ENCODE peak calls at places on chromosome 20, in six cellular contexts. One of them, this sample, is unnamed.

GRCh38 chr20:5484926-5485325 is 168.2 kb upstream of the PROKR2 start:
- DNase-seq in HCT116: no peak
- DNase-seq in psoas muscle: no peak
- DNase-seq in left ventricle myocardium inferior: no peak
- DNase-seq in IMR-90: no peak
- DNase-seq in left lung: no peak
- DNase-seq in this sample: no peak

GRCh38 chr20:17281478-17281877 is 54.6 kb downstream of the PCSK2 start:
- DNase-seq in left lung: no peak
- DNase-seq in psoas muscle: no peak
- DNase-seq in IMR-90: peak; percentile 19
- DNase-seq in HCT116: peak; percentile 3
- DNase-seq in left ventricle myocardium inferior: no peak
- DNase-seq in this sample: no peak

GRCh38 chr20:58109918-58110635 is 118.4 kb downstream of the ANKRD60 start:
- DNase-seq in left lung: no peak
- DNase-seq in HCT116: no peak
- DNase-seq in IMR-90: no peak
- DNase-seq in psoas muscle: no peak
- DNase-seq in left ventricle myocardium inferior: no peak
- DNase-seq in this sample: no peak

GRCh38 chr20:12965212-12965879 is 43.4 kb upstream of the SPTLC3 start:
- DNase-seq in HCT116: no peak
- DNase-seq in psoas muscle: no peak
- DNase-seq in IMR-90: no peak
- DNase-seq in left ventricle myocardium inferior: no peak
- DNase-seq in left lung: no peak
- DNase-seq in this sample: no peak

GRCh38 chr20:51697119-51697826 is 70.9 kb downstream of the ATP9A start:
- DNase-seq in IMR-90: peak; percentile 31
- DNase-seq in HCT116: no peak
- DNase-seq in left lung: no peak
- DNase-seq in left ventricle myocardium inferior: no peak
- DNase-seq in psoas muscle: no peak
- DNase-seq in this sample: no peak

GRCh38 chr20:50301712-50302111 is 111.1 kb downstream of the CEBPB start:
- DNase-seq in left lung: no peak
- DNase-seq in HCT116: no peak
- DNase-seq in left ventricle myocardium inferior: no peak
- DNase-seq in IMR-90: no peak
- DNase-seq in psoas muscle: no peak
- DNase-seq in this sample: peak; percentile 17

GRCh38 chr20:10679269-10679668 is 5.5 kb upstream of the JAG1 start:
- DNase-seq in IMR-90: peak; percentile 30
- DNase-seq in left ventricle myocardium inferior: no peak
- DNase-seq in left lung: no peak
- DNase-seq in psoas muscle: no peak
- DNase-seq in HCT116: no peak
- DNase-seq in this sample: no peak

GRCh38 chr20:16417001-16417400 is 156.2 kb downstream of the KIF16B start:
- DNase-seq in psoas muscle: no peak
- DNase-seq in IMR-90: no peak
- DNase-seq in left lung: no peak
- DNase-seq in left ventricle myocardium inferior: no peak
- DNase-seq in HCT116: no peak
- DNase-seq in this sample: no peak

GRCh38 chr20:30286157-30286556 is 971.3 kb upstream of the DEFB115 start:
- DNase-seq in psoas muscle: no peak
- DNase-seq in left ventricle myocardium inferior: no peak
- DNase-seq in left lung: no peak
- DNase-seq in IMR-90: no peak
- DNase-seq in HCT116: no peak
- DNase-seq in this sample: no peak

DNA sequence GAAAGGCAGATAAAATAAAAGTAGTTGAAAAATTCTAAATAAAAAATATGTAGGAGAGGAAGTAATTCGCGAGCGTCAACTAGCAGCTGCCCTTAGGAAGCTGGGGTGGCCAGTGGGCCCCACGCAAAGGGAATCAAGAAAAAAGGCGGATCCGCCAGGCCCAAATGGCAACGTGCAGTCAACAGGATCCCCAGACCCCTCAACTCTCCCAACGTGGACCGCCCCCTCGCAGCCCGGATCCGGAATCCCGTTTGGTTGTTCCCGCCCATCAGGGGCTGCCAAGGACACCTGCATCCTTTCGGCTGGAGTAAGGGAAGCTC is 296 bp downstream of the DZANK1 start:
- DNase-seq in IMR-90: no peak
- DNase-seq in HCT116: no peak
- DNase-seq in psoas muscle: no peak
- DNase-seq in left lung: no peak
- DNase-seq in left ventricle myocardium inferior: no peak
- DNase-seq in this sample: no peak
- H3K27ac ChIP-seq in IMR-90: peak overlapping the region; percentile 54
- H3K27ac ChIP-seq in HCT116: peak overlapping the region; percentile 91
- H3K27ac ChIP-seq in psoas muscle: no peak overlapping the region
- H3K27ac ChIP-seq in left lung: peak overlapping the region; percentile 45
- H3K27ac ChIP-seq in left ventricle myocardium inferior: peak overlapping the region; percentile 92
- H3K27ac ChIP-seq in this sample: no peak overlapping the region

DNA sequence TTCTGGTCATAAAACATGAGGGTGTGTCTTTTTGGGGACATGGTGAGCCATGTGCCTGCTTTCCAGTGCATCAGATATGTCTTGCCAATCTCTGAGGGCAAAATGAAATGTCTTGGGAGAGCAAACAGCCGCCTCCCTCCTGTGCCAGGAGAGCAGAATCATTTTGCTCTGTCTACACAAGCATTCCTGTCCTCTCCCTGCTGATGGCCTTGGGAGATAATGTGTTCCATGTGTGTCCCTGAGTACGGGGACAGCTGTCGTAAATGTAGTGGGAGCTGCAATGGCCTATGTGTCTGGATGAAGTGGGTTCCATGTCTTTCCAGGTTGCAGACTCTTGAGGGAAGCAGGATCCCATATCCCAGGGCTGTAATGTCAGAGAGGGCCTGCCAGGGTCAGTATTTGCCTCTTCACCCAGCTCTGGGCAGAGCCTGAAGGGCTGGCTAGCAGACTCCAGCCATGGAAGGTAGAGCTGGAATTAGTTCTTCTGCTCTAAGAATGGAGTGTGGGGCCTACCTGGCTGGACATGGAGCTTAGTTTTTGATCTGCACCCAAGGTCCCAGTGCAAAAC is 40.4 kb downstream of the MAFB start:
- DNase-seq in HCT116: no peak
- DNase-seq in left ventricle myocardium inferior: no peak
- DNase-seq in psoas muscle: no peak
- DNase-seq in IMR-90: no peak
- DNase-seq in left lung: no peak
- DNase-seq in this sample: no peak
- H3K9me3 ChIP-seq in HCT116: no peaks in the 10 kb centered on the region
- H3K9me3 ChIP-seq in left ventricle myocardium inferior: no peaks in the 10 kb centered on the region
- H3K9me3 ChIP-seq in psoas muscle: no peaks in the 10 kb centered on the region
- H3K9me3 ChIP-seq in IMR-90: no peaks in the 10 kb centered on the region
- H3K9me3 ChIP-seq in left lung: no peaks in the 10 kb centered on the region
- H3K9me3 ChIP-seq in this sample: no peaks in the 10 kb centered on the region

GRCh38 chr20:44360221-44360620 is 4.7 kb downstream of the HNF4A start:
- DNase-seq in psoas muscle: no peak
- DNase-seq in left lung: no peak
- DNase-seq in IMR-90: no peak
- DNase-seq in HCT116: no peak
- DNase-seq in left ventricle myocardium inferior: no peak
- DNase-seq in this sample: no peak

GRCh38 chr20:44364068-44364467 is 8.6 kb downstream of the HNF4A start:
- DNase-seq in left ventricle myocardium inferior: no peak
- DNase-seq in psoas muscle: no peak
- DNase-seq in left lung: no peak
- DNase-seq in IMR-90: no peak
- DNase-seq in HCT116: no peak
- DNase-seq in this sample: no peak

GRCh38 chr20:44361021-44361420 is 5.5 kb downstream of the HNF4A start:
- DNase-seq in left ventricle myocardium inferior: no peak
- DNase-seq in left lung: no peak
- DNase-seq in HCT116: no peak
- DNase-seq in IMR-90: no peak
- DNase-seq in psoas muscle: no peak
- DNase-seq in this sample: no peak

GRCh38 chr20:44364780-44365179 is 9.3 kb downstream of the HNF4A start:
- DNase-seq in left ventricle myocardium inferior: no peak
- DNase-seq in IMR-90: no peak
- DNase-seq in psoas muscle: no peak
- DNase-seq in left lung: no peak
- DNase-seq in HCT116: no peak
- DNase-seq in this sample: no peak

GRCh38 chr20:44362466-44362940 is 7.0 kb downstream of the HNF4A start:
- DNase-seq in psoas muscle: no peak
- DNase-seq in left ventricle myocardium inferior: no peak
- DNase-seq in left lung: no peak
- DNase-seq in IMR-90: no peak
- DNase-seq in HCT116: no peak
- DNase-seq in this sample: no peak
- H3K27ac ChIP-seq in psoas muscle: no peak overlapping the region
- H3K27ac ChIP-seq in left ventricle myocardium inferior: no peak overlapping the region
- H3K27ac ChIP-seq in left lung: no peak overlapping the region
- H3K27ac ChIP-seq in IMR-90: no peak overlapping the region
- H3K27ac ChIP-seq in HCT116: no peak overlapping the region
- H3K27ac ChIP-seq in this sample: no peak overlapping the region

DNA sequence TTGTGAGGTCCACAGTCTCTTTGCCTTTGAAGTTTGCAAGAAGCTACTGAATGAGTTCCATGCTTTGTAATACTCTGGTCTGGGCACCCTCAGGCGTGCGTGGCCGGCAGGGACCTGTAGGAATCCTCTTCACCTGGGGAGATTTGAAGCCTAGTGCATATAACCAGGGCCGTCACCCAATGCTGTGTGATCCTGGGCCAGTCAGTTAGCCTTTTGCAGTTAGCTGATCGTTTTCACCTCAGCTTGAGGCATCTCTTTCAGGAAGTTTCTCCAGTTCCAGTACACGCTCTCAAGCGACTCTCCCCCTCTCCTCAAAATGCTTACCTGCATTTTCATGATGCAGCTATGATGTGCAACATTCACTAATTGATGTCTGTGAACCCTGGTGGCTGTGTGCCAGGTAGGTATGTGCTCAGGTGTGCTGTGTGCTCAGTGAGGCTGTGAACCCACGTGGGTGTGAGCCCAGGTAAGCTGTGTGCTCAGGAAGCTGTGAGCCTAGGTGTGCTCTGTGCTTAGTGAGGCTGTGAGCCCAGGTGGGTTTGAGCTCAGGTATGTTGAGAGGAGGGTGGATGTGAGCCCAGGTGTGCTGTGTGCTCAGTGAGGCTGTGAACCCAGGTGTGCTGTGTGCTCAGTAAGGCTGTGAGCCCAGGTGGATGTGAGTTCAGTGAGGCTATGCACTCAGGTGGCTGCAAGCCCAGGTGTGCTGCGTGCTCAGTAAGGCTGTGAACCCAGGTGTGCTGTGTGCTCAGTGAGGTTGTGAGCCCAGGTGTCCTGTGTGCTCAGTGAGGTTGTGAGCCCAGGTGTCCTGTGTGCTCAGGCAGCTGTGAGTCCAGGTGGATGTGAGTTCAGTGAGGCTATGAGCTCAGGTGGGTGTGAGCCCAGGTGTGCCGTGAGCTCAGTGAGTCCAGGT is 120.4 kb downstream of the PHACTR3 start:
- DNase-seq in left ventricle myocardium inferior: no peak
- DNase-seq in HCT116: no peak
- DNase-seq in IMR-90: no peak
- DNase-seq in psoas muscle: no peak
- DNase-seq in left lung: no peak
- DNase-seq in this sample: no peak
- H3K9me3 ChIP-seq in left ventricle myocardium inferior: no peaks in the 10 kb centered on the region
- H3K9me3 ChIP-seq in HCT116: no peaks in the 10 kb centered on the region
- H3K9me3 ChIP-seq in IMR-90: peaks cover 45% of the 10 kb centered on the region
- H3K9me3 ChIP-seq in psoas muscle: no peaks in the 10 kb centered on the region
- H3K9me3 ChIP-seq in left lung: no peaks in the 10 kb centered on the region
- H3K9me3 ChIP-seq in this sample: no peaks in the 10 kb centered on the region

DNA sequence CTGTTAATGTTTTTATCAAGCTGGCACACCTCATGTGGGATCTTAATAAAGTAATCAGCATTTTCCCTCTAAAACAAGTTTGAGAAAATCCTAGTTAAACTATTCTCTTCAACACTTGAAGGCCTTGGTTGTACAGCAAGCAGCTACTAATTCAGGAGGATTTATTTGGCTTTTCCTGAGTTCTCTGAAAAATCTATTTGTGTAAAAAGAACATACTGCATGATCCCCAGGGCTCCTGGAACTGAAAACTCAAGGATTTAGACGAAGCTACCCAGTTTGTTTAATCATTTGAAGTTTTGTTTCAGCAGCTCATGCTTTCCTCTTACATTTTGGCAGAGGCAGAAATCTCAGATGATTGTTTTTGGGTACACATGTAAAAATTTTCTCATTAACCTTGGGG is 309.6 kb upstream of the FLRT3 start:
- DNase-seq in IMR-90: no peak
- DNase-seq in left ventricle myocardium inferior: no peak
- DNase-seq in left lung: no peak
- DNase-seq in psoas muscle: no peak
- DNase-seq in HCT116: no peak
- DNase-seq in this sample: no peak
- H3K27ac ChIP-seq in IMR-90: no peak overlapping the region
- H3K27ac ChIP-seq in left ventricle myocardium inferior: no peak overlapping the region
- H3K27ac ChIP-seq in left lung: no peak overlapping the region
- H3K27ac ChIP-seq in psoas muscle: no peak overlapping the region
- H3K27ac ChIP-seq in HCT116: no peak overlapping the region
- H3K27ac ChIP-seq in this sample: no peak overlapping the region

GRCh38 chr20:34232494-34233087 is 8.6 kb upstream of the ASIP start:
- DNase-seq in HCT116: no peak
- DNase-seq in IMR-90: no peak
- DNase-seq in left ventricle myocardium inferior: no peak
- DNase-seq in left lung: no peak
- DNase-seq in psoas muscle: no peak
- DNase-seq in this sample: no peak

GRCh38 chr20:34231634-34232033 is 9.6 kb upstream of the ASIP start:
- DNase-seq in psoas muscle: no peak
- DNase-seq in HCT116: no peak
- DNase-seq in IMR-90: no peak
- DNase-seq in left ventricle myocardium inferior: no peak
- DNase-seq in left lung: no peak
- DNase-seq in this sample: no peak

GRCh38 chr20:34237942-34238341 is 3.3 kb upstream of the ASIP start:
- DNase-seq in left lung: no peak
- DNase-seq in IMR-90: no peak
- DNase-seq in HCT116: no peak
- DNase-seq in left ventricle myocardium inferior: no peak
- DNase-seq in psoas muscle: no peak
- DNase-seq in this sample: no peak

GRCh38 chr20:34235875-34236274 is 5.3 kb upstream of the ASIP start:
- DNase-seq in psoas muscle: no peak
- DNase-seq in left ventricle myocardium inferior: no peak
- DNase-seq in left lung: no peak
- DNase-seq in HCT116: no peak
- DNase-seq in IMR-90: no peak
- DNase-seq in this sample: no peak

GRCh38 chr20:34233687-34234086 is 7.5 kb upstream of the ASIP start:
- DNase-seq in IMR-90: no peak
- DNase-seq in left lung: no peak
- DNase-seq in HCT116: no peak
- DNase-seq in psoas muscle: no peak
- DNase-seq in left ventricle myocardium inferior: no peak
- DNase-seq in this sample: no peak
- H3K9me3 ChIP-seq in IMR-90: peaks cover 8% of the 10 kb centered on the region
- H3K9me3 ChIP-seq in left lung: peaks cover 20% of the 10 kb centered on the region
- H3K9me3 ChIP-seq in HCT116: no peaks in the 10 kb centered on the region
- H3K9me3 ChIP-seq in psoas muscle: peaks cover 14% of the 10 kb centered on the region
- H3K9me3 ChIP-seq in left ventricle myocardium inferior: peaks cover 33% of the 10 kb centered on the region
- H3K9me3 ChIP-seq in this sample: peaks cover 1% of the 10 kb centered on the region

GRCh38 chr20:55777641-55778040 is 227.7 kb downstream of the CBLN4 start:
- DNase-seq in left lung: no peak
- DNase-seq in left ventricle myocardium inferior: no peak
- DNase-seq in IMR-90: no peak
- DNase-seq in psoas muscle: no peak
- DNase-seq in HCT116: no peak
- DNase-seq in this sample: no peak

GRCh38 chr20:55782861-55783260 is 222.5 kb downstream of the CBLN4 start:
- DNase-seq in left ventricle myocardium inferior: no peak
- DNase-seq in psoas muscle: no peak
- DNase-seq in left lung: no peak
- DNase-seq in HCT116: no peak
- DNase-seq in IMR-90: no peak
- DNase-seq in this sample: no peak
- H3K27ac ChIP-seq in left ventricle myocardium inferior: no peak overlapping the region
- H3K27ac ChIP-seq in psoas muscle: no peak overlapping the region
- H3K27ac ChIP-seq in left lung: no peak overlapping the region
- H3K27ac ChIP-seq in HCT116: no peak overlapping the region
- H3K27ac ChIP-seq in IMR-90: no peak overlapping the region
- H3K27ac ChIP-seq in this sample: no peak overlapping the region

This sample was measured in aorta.